ENCODE peak calls at places on chromosomes 13 and 19, in six cellular contexts. One of them, this sample, is unnamed.

GRCh38 chr19:38073806-38074685 is 150.0 kb downstream of the DPF1 start:
- DNase-seq in neuronal stem cell: peak; percentile 36
- DNase-seq in H9: peak; percentile 76
- DNase-seq in IMR-90: peak; percentile 19
- DNase-seq in trophoblast cell: peak; percentile 27
- DNase-seq in H1: peak; percentile 65
- DNase-seq in this sample: peak; percentile 63

GRCh38 chr19:17755977-17756670 is 4.8 kb downstream of the FCHO1 start:
- DNase-seq in neuronal stem cell: peak; percentile 87
- DNase-seq in H9: peak; percentile 81
- DNase-seq in IMR-90: peak; percentile 50
- DNase-seq in trophoblast cell: no peak
- DNase-seq in H1: peak; percentile 89
- DNase-seq in this sample: peak; percentile 37

GRCh38 chr19:13899912-13900584 is 5.9 kb downstream of the BRME1 start:
- DNase-seq in neuronal stem cell: no peak
- DNase-seq in H9: no peak
- DNase-seq in IMR-90: peak; percentile 36
- DNase-seq in trophoblast cell: no peak
- DNase-seq in H1: no peak
- DNase-seq in this sample: peak; percentile 40

GRCh38 chr19:41588497-41589209 is 12.7 kb downstream of the CEACAM21 start:
- DNase-seq in neuronal stem cell: no peak
- DNase-seq in H9: no peak
- DNase-seq in IMR-90: peak; percentile 29
- DNase-seq in trophoblast cell: peak; percentile 72
- DNase-seq in H1: no peak
- DNase-seq in this sample: peak; percentile 42

GRCh38 chr13:33536639-33537425 is 251.3 kb upstream of the STARD13 start:
- DNase-seq in neuronal stem cell: no peak
- DNase-seq in H9: no peak
- DNase-seq in IMR-90: peak; percentile 95
- DNase-seq in trophoblast cell: no peak
- DNase-seq in H1: no peak
- DNase-seq in this sample: peak; percentile 93

GRCh38 chr13:46039421-46040036 is 13.0 kb downstream of the ZC3H13 start:
- DNase-seq in neuronal stem cell: no peak
- DNase-seq in H9: no peak
- DNase-seq in IMR-90: peak; percentile 83
- DNase-seq in trophoblast cell: no peak
- DNase-seq in H1: no peak
- DNase-seq in this sample: no peak

GRCh38 chr19:56111601-56112312 is 9.3 kb downstream of the ZNF787 start:
- DNase-seq in neuronal stem cell: no peak
- DNase-seq in H9: no peak
- DNase-seq in IMR-90: no peak
- DNase-seq in trophoblast cell: peak; percentile 38
- DNase-seq in H1: no peak
- DNase-seq in this sample: no peak

GRCh38 chr13:108915095-108915633 is 285.8 kb downstream of the MYO16 start:
- DNase-seq in neuronal stem cell: no peak
- DNase-seq in H9: no peak
- DNase-seq in IMR-90: peak; percentile 50
- DNase-seq in trophoblast cell: peak; percentile 31
- DNase-seq in H1: no peak
- DNase-seq in this sample: peak; percentile 62

GRCh38 chr19:56108447-56109195 is 12.5 kb downstream of the ZNF787 start:
- DNase-seq in neuronal stem cell: no peak
- DNase-seq in H9: no peak
- DNase-seq in IMR-90: peak; percentile 12
- DNase-seq in trophoblast cell: no peak
- DNase-seq in H1: no peak
- DNase-seq in this sample: no peak

GRCh38 chr19:32421589-32422361 is 16.2 kb downstream of the DPY19L3 start:
- DNase-seq in neuronal stem cell: no peak
- DNase-seq in H9: no peak
- DNase-seq in IMR-90: no peak
- DNase-seq in trophoblast cell: peak; percentile 72
- DNase-seq in H1: no peak
- DNase-seq in this sample: peak; percentile 3

GRCh38 chr19:8569066-8569761 is 8.0 kb downstream of the MYO1F start:
- DNase-seq in neuronal stem cell: no peak
- DNase-seq in H9: no peak
- DNase-seq in IMR-90: peak; percentile 96
- DNase-seq in trophoblast cell: peak; percentile 42
- DNase-seq in H1: no peak
- DNase-seq in this sample: peak; percentile 98

GRCh38 chr13:50236898-50237318 is 221.7 kb downstream of the KCNRG start:
- DNase-seq in neuronal stem cell: no peak
- DNase-seq in H9: no peak
- DNase-seq in IMR-90: peak; percentile 5
- DNase-seq in trophoblast cell: no peak
- DNase-seq in H1: no peak
- DNase-seq in this sample: no peak

GRCh38 chr19:11227201-11227886 is 12.1 kb upstream of the ANGPTL8 start:
- DNase-seq in neuronal stem cell: no peak
- DNase-seq in H9: peak; percentile 98
- DNase-seq in IMR-90: no peak
- DNase-seq in trophoblast cell: peak; percentile 26
- DNase-seq in H1: peak; percentile 94
- DNase-seq in this sample: no peak

GRCh38 chr13:44281252-44282000 is 92.2 kb upstream of the SERP2 start:
- DNase-seq in neuronal stem cell: no peak
- DNase-seq in H9: no peak
- DNase-seq in IMR-90: no peak
- DNase-seq in trophoblast cell: no peak
- DNase-seq in H1: no peak
- DNase-seq in this sample: no peak

GRCh38 chr19:1671716-1672037 is 19.3 kb upstream of the TCF3 start:
- DNase-seq in neuronal stem cell: no peak
- DNase-seq in H9: peak; percentile 40
- DNase-seq in IMR-90: no peak
- DNase-seq in trophoblast cell: no peak
- DNase-seq in H1: no peak
- DNase-seq in this sample: no peak

GRCh38 chr13:37134411-37135041 is 29.1 kb upstream of the CSNK1A1L start:
- DNase-seq in neuronal stem cell: no peak
- DNase-seq in H9: no peak
- DNase-seq in IMR-90: peak; percentile 90
- DNase-seq in trophoblast cell: peak; percentile 83
- DNase-seq in H1: no peak
- DNase-seq in this sample: peak; percentile 83

GRCh38 chr13:30581582-30581981 is 36.1 kb upstream of the USPL1 start:
- DNase-seq in neuronal stem cell: no peak
- DNase-seq in H9: no peak
- DNase-seq in IMR-90: peak; percentile 36
- DNase-seq in trophoblast cell: peak; percentile 7
- DNase-seq in H1: no peak
- DNase-seq in this sample: peak; percentile 16

GRCh38 chr19:18496167-18496979 is 25.5 kb downstream of the ELL start:
- DNase-seq in neuronal stem cell: no peak
- DNase-seq in H9: no peak
- DNase-seq in IMR-90: peak; percentile 80
- DNase-seq in trophoblast cell: peak; percentile 63
- DNase-seq in H1: no peak
- DNase-seq in this sample: peak; percentile 95

GRCh38 chr13:44489751-44490150 is 86.4 kb downstream of the TSC22D1 start:
- DNase-seq in neuronal stem cell: no peak
- DNase-seq in H9: no peak
- DNase-seq in IMR-90: no peak
- DNase-seq in trophoblast cell: peak; percentile 93
- DNase-seq in H1: no peak
- DNase-seq in this sample: no peak

GRCh38 chr19:46861691-46862503 is 1.1 kb downstream of the ARHGAP35 start:
- DNase-seq in neuronal stem cell: no peak
- DNase-seq in H9: no peak
- DNase-seq in IMR-90: no peak
- DNase-seq in trophoblast cell: peak; percentile 20
- DNase-seq in H1: no peak
- DNase-seq in this sample: peak; percentile 58

GRCh38 chr19:30319876-30320275 is 52.3 kb upstream of the ZNF536 start:
- DNase-seq in neuronal stem cell: no peak
- DNase-seq in H9: no peak
- DNase-seq in IMR-90: no peak
- DNase-seq in trophoblast cell: no peak
- DNase-seq in H1: no peak
- DNase-seq in this sample: no peak

GRCh38 chr19:8361921-8362793 is 1.8 kb upstream of the ANGPTL4 start:
- DNase-seq in neuronal stem cell: no peak
- DNase-seq in H9: no peak
- DNase-seq in IMR-90: peak; percentile 99
- DNase-seq in trophoblast cell: peak; percentile 94
- DNase-seq in H1: no peak
- DNase-seq in this sample: peak; percentile 99

GRCh38 chr13:98741741-98742435 is 10.6 kb downstream of the SLC15A1 start:
- DNase-seq in neuronal stem cell: no peak
- DNase-seq in H9: no peak
- DNase-seq in IMR-90: no peak
- DNase-seq in trophoblast cell: no peak
- DNase-seq in H1: no peak
- DNase-seq in this sample: peak; percentile 94

GRCh38 chr19:18594096-18594823 is 5.7 kb downstream of the REX1BD start:
- DNase-seq in neuronal stem cell: peak; percentile 82
- DNase-seq in H9: peak; percentile 83
- DNase-seq in IMR-90: peak; percentile 76
- DNase-seq in trophoblast cell: peak; percentile 80
- DNase-seq in H1: peak; percentile 90
- DNase-seq in this sample: peak; percentile 81

GRCh38 chr19:49395581-49396407 is 7.7 kb downstream of the KASH5 start:
- DNase-seq in neuronal stem cell: no peak
- DNase-seq in H9: no peak
- DNase-seq in IMR-90: no peak
- DNase-seq in trophoblast cell: no peak
- DNase-seq in H1: no peak
- DNase-seq in this sample: no peak

GRCh38 chr19:2127758-2128157 is 23.6 kb downstream of the AP3D1 start:
- DNase-seq in neuronal stem cell: no peak
- DNase-seq in H9: no peak
- DNase-seq in IMR-90: no peak
- DNase-seq in trophoblast cell: peak; percentile 90
- DNase-seq in H1: no peak
- DNase-seq in this sample: no peak

GRCh38 chr13:91557328-91557727 is 158.9 kb downstream of the GPC5 start:
- DNase-seq in neuronal stem cell: no peak
- DNase-seq in H9: no peak
- DNase-seq in IMR-90: no peak
- DNase-seq in trophoblast cell: no peak
- DNase-seq in H1: no peak
- DNase-seq in this sample: no peak

GRCh38 chr19:39446365-39447084 is 1.1 kb downstream of the SUPT5H start:
- DNase-seq in neuronal stem cell: no peak
- DNase-seq in H9: no peak
- DNase-seq in IMR-90: no peak
- DNase-seq in trophoblast cell: no peak
- DNase-seq in H1: no peak
- DNase-seq in this sample: no peak

GRCh38 chr13:75469087-75469486 is 12.9 kb downstream of the TBC1D4 start:
- DNase-seq in neuronal stem cell: no peak
- DNase-seq in H9: peak; percentile 52
- DNase-seq in IMR-90: no peak
- DNase-seq in trophoblast cell: no peak
- DNase-seq in H1: no peak
- DNase-seq in this sample: no peak

GRCh38 chr13:79413521-79413920 is 7.5 kb upstream of the RBM26 start:
- DNase-seq in neuronal stem cell: no peak
- DNase-seq in H9: no peak
- DNase-seq in IMR-90: no peak
- DNase-seq in trophoblast cell: no peak
- DNase-seq in H1: no peak
- DNase-seq in this sample: no peak

GRCh38 chr19:10074153-10074552 is 12.0 kb upstream of the SHFL start:
- DNase-seq in neuronal stem cell: no peak
- DNase-seq in H9: no peak
- DNase-seq in IMR-90: peak; percentile 36
- DNase-seq in trophoblast cell: no peak
- DNase-seq in H1: no peak
- DNase-seq in this sample: peak; percentile 24

DNA sequence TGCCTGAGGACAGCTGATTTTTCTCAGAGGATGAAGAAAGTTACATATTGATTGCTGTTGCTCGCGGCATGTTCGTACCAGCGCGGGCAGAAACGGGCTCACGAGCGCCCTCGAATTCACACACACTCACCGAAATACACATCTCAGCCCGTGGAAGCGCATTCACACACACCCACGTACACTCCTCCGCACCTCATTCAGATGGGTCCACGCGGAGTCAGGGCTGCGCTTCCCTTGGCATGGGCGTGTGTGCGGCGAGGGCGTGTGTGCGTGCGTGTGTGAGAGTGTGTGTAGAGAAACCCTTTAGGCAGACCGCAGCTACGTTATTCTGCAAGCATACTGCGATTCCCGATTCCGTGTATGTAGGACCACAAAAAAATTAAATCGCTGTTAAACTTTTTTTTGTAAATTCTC is 2.1 kb upstream of the PCDH17 start:
- DNase-seq in neuronal stem cell: no peak
- DNase-seq in H9: no peak
- DNase-seq in IMR-90: no peak
- DNase-seq in trophoblast cell: no peak
- DNase-seq in H1: no peak
- DNase-seq in this sample: no peak
- H3K14ac ChIP-seq in neuronal stem cell: no peak overlapping the region
- H3K14ac ChIP-seq in H9: no peak overlapping the region
- H3K14ac ChIP-seq in IMR-90: no peak overlapping the region
- H3K14ac ChIP-seq in trophoblast cell: no peak overlapping the region
- H3K14ac ChIP-seq in H1: no peak overlapping the region
- H3K14ac ChIP-seq in this sample: peak overlapping the region; percentile 22

GRCh38 chr13:22883262-22883840 is 297.4 kb upstream of the SGCG start:
- DNase-seq in neuronal stem cell: no peak
- DNase-seq in H9: no peak
- DNase-seq in IMR-90: no peak
- DNase-seq in trophoblast cell: no peak
- DNase-seq in H1: no peak
- DNase-seq in this sample: no peak
- H2BK120ac ChIP-seq in neuronal stem cell: no peak overlapping the region
- H2BK120ac ChIP-seq in H9: no peak overlapping the region
- H2BK120ac ChIP-seq in IMR-90: no peak overlapping the region
- H2BK120ac ChIP-seq in trophoblast cell: no peak overlapping the region
- H2BK120ac ChIP-seq in H1: no peak overlapping the region
- H2BK120ac ChIP-seq in this sample: no peak overlapping the region

GRCh38 chr13:72694314-72694713 is 33.1 kb downstream of the MZT1 start:
- DNase-seq in neuronal stem cell: no peak
- DNase-seq in H9: no peak
- DNase-seq in IMR-90: no peak
- DNase-seq in trophoblast cell: peak; percentile 3
- DNase-seq in H1: no peak
- DNase-seq in this sample: no peak
- H3K27ac ChIP-seq in neuronal stem cell: no peak overlapping the region
- H3K27ac ChIP-seq in H9: no peak overlapping the region
- H3K27ac ChIP-seq in IMR-90: no peak overlapping the region
- H3K27ac ChIP-seq in trophoblast cell: peak overlapping the region; percentile 37
- H3K27ac ChIP-seq in H1: no peak overlapping the region
- H3K27ac ChIP-seq in this sample: no peak overlapping the region

DNA sequence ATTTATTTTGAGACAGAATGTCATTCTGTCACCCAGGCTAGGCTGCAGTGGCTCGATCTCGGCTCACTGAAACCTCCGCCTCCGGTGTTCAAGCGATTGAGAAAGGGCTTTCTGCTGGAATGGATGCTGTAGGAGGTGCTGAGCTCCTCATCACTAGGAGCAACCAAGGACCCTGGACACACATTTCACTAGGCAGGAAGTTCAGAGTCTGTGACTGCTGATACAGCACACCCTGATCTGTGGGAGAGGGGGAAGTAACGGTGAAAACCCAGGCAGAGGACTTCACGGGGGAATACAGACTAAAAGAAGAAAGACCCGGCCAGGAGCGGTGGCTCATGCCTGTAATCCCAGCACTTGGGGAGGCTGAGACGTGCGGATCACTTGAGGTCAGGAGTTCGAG is 11.9 kb upstream of the NOTCH3 start:
- DNase-seq in neuronal stem cell: no peak
- DNase-seq in H9: no peak
- DNase-seq in IMR-90: no peak
- DNase-seq in trophoblast cell: no peak
- DNase-seq in H1: no peak
- DNase-seq in this sample: no peak
- H3K14ac ChIP-seq in neuronal stem cell: no peak overlapping the region
- H3K14ac ChIP-seq in H9: no peak overlapping the region
- H3K14ac ChIP-seq in IMR-90: no peak overlapping the region
- H3K14ac ChIP-seq in trophoblast cell: no peak overlapping the region
- H3K14ac ChIP-seq in H1: no peak overlapping the region
- H3K14ac ChIP-seq in this sample: no peak overlapping the region